ENCODE peak calls at places on chromosomes 6 and 20, in seven cellular contexts. L, E, D, M, Q, A and V are unnamed samples. For H3K4me1, the result is how much of the 10 kb centered on the place peaks cover.

GRCh38 chr6:137111296-137112066 is 62.0 kb downstream of the IL22RA2 start:
- DNase-seq in L (no peak), E (no peak), D (no peak), M (no peak), Q (no peak), A (no peak), V (no peak)

GRCh38 chr6:165671222-165671715 is 8.2 kb upstream of the PDE10A start:
- DNase-seq in L (no peak), E (no peak), D (no peak), M (no peak), Q (no peak), A (no peak), V (no peak)

GRCh38 chr6:6890400-6890858 is 217.3 kb upstream of the RREB1 start:
- DNase-seq in L (peak), E (no peak), D (no peak), M (no peak), Q (no peak), A (peak), V (no peak)

GRCh38 chr20:40305303-40305702 is 383.7 kb downstream of the MAFB start:
- DNase-seq in L (no peak), E (no peak), D (no peak), M (no peak), Q (no peak), A (peak), V (no peak)

GRCh38 chr6:150967910-150968309 is 102.4 kb downstream of the MTHFD1L start:
- DNase-seq in L (no peak), E (no peak), D (no peak), M (no peak), Q (no peak), A (peak), V (no peak)

GRCh38 chr20:33668087-33668790 is 1.5 kb downstream of the ACTL10 start:
- DNase-seq in L (peak), E (no peak), D (peak), M (peak), Q (no peak), A (peak), V (peak)

GRCh38 chr6:14396826-14397517 is 279.4 kb downstream of the CD83 start:
- DNase-seq in L (no peak), E (no peak), D (no peak), M (no peak), Q (no peak), A (peak), V (no peak)

GRCh38 chr6:111573118-111573883 is 32.4 kb downstream of the TRAF3IP2 start:
- DNase-seq in L (no peak), E (no peak), D (peak), M (no peak), Q (no peak), A (no peak), V (no peak)

GRCh38 chr6:101386982-101387381 is 6.5 kb upstream of the GRIK2 start:
- DNase-seq in L (no peak), E (no peak), D (no peak), M (no peak), Q (no peak), A (peak), V (no peak)

GRCh38 chr6:37033255-37033654 is 27.8 kb downstream of the FGD2 start:
- DNase-seq in L (no peak), E (no peak), D (no peak), M (no peak), Q (no peak), A (no peak), V (no peak)

GRCh38 chr6:147075326-147075840 is 128.8 kb upstream of the STXBP5 start:
- DNase-seq in L (no peak), E (no peak), D (no peak), M (no peak), Q (no peak), A (no peak), V (no peak)

GRCh38 chr6:13248053-13248452 is 80.3 kb downstream of the TBC1D7 start:
- DNase-seq in L (no peak), E (no peak), D (no peak), M (no peak), Q (no peak), A (peak), V (no peak)

GRCh38 chr20:24678351-24679106 is 209.1 kb downstream of the SYNDIG1 start:
- DNase-seq in L (no peak), E (no peak), D (no peak), M (no peak), Q (no peak), A (no peak), V (no peak)

GRCh38 chr6:168004023-168004422 is 6.6 kb downstream of the KIF25 start:
- DNase-seq in L (no peak), E (no peak), D (no peak), M (no peak), Q (no peak), A (no peak), V (no peak)

GRCh38 chr6:132067286-132067685 is 116.1 kb upstream of the CCN2 start:
- DNase-seq in L (no peak), E (no peak), D (no peak), M (no peak), Q (no peak), A (no peak), V (no peak)

GRCh38 chr6:19157496-19157895 is 679.7 kb upstream of the ID4 start:
- DNase-seq in L (no peak), E (no peak), D (no peak), M (no peak), Q (no peak), A (no peak), V (no peak)

GRCh38 chr20:55174172-55174571 is 698.8 kb downstream of the DOK5 start:
- DNase-seq in L (no peak), E (no peak), D (no peak), M (no peak), Q (no peak), A (no peak), V (no peak)

GRCh38 chr20:63156221-63156671 is 59.7 kb downstream of the YTHDF1 start:
- DNase-seq in L (no peak), E (no peak), D (no peak), M (no peak), Q (no peak), A (no peak), V (no peak)

GRCh38 chr6:45606831-45607400 is 229.2 kb upstream of the SUPT3H start:
- DNase-seq in L (no peak), E (no peak), D (no peak), M (no peak), Q (no peak), A (no peak), V (no peak)

GRCh38 chr20:50588034-50588736 is 78.0 kb downstream of the PTPN1 start:
- DNase-seq in L (peak), E (peak), D (peak), M (peak), Q (peak), A (peak), V (peak)

GRCh38 chr6:129644567-129645015 is 65.4 kb downstream of the ARHGAP18 start:
- DNase-seq in L (no peak), E (peak), D (no peak), M (no peak), Q (no peak), A (no peak), V (no peak)

DNA sequence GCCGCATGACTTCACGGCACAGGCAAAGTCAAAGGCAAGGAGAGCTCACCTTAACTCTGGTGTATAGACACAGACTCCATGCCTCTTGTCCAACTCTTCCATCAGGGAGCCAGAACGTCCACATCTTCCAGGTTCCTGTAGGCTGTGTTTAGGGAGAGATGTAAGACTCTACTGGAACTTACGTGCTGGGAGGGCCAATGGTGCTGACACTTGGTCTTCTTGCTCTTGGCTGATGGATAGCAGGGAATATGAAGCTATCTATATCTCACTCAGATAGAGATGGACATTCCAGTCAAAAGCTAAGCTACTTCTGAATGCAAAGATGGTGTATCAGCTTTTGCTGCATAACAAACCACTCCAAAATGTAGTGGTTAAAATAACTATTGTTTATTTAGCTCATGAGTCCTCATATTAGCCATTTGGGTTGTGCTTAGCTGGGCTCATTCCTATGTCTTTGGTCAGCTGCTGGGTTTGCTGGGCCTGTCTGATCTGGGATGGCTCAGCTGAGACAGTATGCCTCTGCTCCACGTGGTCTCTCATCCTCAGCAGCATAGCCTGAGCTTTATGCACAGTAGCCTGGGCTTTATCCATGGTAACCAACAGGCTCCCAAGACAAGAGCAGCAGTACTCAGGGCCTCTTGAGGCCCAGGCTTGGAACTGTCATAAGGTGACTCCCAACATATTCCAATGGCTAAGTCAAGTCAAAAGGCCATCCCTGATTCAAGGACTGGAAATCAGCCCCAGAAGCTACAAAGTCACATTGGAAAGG is 111.6 kb downstream of the SNX5 start:
- DNase-seq in L (no peak), E (no peak), D (no peak), M (no peak), Q (no peak), A (no peak), V (no peak)
- H3K27ac ChIP-seq in L (no peak), E (no peak), D (no peak), M (no peak), Q (no peak), A (no peak), V (no peak)

GRCh38 chr6:11553824-11554223 is 16.3 kb downstream of the TMEM170B start:
- DNase-seq in L (no peak), E (no peak), D (no peak), M (no peak), Q (no peak), A (no peak), V (no peak)
- H3K4me1 ChIP-seq in L (under half), E (under half), D (under half), M (under half), Q (under half), A (under half), V (under half)

GRCh38 chr6:160086754-160087153 is 34.9 kb upstream of the SLC22A1 start:
- DNase-seq in L (no peak), E (no peak), D (no peak), M (no peak), Q (no peak), A (no peak), V (no peak)

GRCh38 chr6:160088774-160089533 is 32.7 kb upstream of the SLC22A1 start:
- DNase-seq in L (no peak), E (no peak), D (no peak), M (no peak), Q (no peak), A (no peak), V (no peak)

GRCh38 chr6:160092602-160093001 is 29.0 kb upstream of the SLC22A1 start:
- DNase-seq in L (no peak), E (no peak), D (no peak), M (no peak), Q (no peak), A (no peak), V (no peak)

GRCh38 chr6:160088069-160088773 is 33.4 kb upstream of the SLC22A1 start:
- DNase-seq in L (peak), E (peak), D (peak), M (peak), Q (peak), A (peak), V (no peak)

DNA sequence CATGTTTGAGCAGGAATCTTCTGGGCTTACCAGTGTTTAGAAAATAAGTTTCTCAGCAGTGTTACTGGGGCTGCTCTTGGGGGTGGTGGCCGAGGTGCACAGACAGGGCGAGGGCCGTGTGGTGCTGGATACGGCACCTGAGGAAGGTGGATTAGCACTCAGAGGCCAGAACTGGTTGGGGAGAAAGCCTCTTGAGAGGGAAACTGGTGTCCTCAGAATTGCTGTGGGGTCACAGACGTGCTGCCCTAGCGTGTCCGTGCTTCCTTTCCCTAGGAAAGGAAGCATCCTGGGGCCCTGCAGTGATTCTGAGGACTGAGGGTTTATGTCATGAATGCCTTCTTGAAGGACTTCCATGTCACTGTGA is 32.1 kb upstream of the SLC22A1 start:
- DNase-seq in L (no peak), E (no peak), D (no peak), M (no peak), Q (no peak), A (no peak), V (no peak)
- H3K4me3 ChIP-seq in L (no peak), E (no peak), D (no peak), M (no peak), Q (no peak), A (no peak), V (no peak)

DNA sequence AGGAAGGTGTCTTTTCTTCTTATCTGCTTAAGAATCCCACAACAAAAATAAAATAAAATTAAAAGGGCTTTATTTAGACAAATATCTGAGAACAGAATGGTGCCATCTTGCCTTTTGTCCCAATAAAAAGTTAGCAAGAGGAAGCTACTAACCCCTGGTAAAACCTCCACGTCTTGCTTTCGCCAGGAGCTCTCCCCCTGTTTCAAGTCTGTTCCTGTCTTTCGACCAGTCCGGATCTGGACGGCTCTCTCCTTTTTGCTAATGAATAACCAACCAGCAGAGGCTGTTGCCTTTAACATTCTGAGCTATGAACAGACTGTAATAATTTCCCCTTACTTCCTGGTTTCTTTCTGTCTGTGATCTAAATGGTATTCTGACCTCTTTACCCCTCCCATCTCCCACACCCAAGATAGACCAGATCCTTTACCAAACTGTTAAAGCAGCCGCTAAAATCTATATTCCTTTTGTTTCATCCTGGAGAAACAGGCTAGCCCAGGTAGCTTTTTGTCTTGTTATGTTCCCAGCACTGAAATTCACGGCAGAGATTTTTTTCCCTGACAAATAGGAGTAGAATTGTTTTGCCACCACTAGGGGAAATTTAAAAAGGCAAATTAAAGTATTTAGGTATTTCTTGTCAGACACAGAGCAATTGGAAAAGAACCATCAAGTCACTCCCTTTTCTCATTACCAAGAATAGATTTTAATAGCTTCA is at the start of gene FRK:
- DNase-seq in L (peak), E (peak), D (no peak), M (peak), Q (no peak), A (no peak), V (no peak)
- H3K27ac ChIP-seq in L (peak), E (peak), D (peak), M (peak), Q (no peak), A (no peak), V (no peak)

DNA sequence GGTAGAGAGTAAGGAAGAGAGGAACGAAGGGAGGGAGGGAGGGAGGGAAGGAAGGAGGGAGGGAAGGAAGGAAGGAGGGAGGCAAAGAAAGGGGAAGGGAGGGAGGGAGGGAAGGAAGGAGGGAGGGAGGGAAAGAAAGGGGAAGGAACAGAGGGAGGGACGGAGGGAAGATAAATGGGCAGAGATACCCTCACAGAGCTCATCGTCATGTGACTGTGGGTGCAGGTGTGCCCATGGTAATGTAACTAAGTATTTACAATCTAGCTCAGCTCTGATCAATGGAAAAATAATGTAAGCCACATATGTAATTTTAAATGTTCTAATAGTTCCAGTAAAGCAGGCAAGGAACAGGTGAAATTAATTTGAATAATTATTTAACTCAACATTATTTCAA is 54.7 kb upstream of the FAM83D start:
- DNase-seq in L (no peak), E (no peak), D (no peak), M (no peak), Q (no peak), A (no peak), V (no peak)
- H3K4me1 ChIP-seq in L (under half), E (under half), D (under half), M (under half), Q (under half), A (under half), V (half or more)

DNA sequence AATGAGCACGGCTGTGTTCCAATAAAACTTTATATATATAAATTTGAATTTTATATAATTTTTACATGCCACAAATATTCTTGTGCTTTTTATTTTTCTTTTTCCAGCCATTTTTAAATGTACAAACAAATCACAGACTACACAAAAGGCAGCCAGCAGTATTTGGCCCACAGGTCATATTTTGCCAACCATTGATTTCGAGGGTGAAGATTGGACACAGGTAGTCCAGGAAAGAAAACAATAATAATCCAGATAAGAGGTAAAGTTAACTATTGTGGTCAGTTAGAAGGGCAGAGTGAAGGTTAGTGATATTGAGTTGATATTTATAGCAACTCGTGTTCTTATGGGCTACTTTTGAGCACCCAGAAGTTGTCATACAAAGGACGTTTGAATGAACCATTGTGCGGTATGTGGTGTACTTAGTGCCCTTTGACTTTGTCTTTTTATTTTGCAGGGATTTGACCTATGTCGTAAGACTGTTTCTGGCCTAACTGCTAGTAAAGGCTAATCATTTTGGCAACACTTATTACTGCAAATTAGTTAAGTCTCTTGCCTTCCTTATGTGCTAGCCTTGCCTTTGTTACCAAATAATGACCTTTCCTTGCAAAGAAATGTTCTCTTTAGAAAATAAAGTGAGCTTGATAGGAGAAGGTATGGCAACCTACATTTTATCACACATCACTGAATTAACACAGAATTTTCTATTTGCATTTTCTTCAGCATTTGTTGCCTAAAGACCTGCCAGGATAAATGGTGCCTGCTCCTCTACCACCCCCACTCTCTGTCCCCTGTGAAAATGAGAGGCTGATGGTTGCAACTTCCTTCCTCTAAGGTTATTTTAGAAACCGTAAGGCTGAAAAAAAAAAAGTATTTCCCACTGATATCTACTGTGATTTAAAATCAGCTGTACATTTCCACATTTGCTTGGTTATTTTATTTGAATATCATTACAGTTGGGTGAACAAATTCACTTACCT is 493.9 kb upstream of the SOX4 start:
- DNase-seq in L (no peak), E (no peak), D (no peak), M (no peak), Q (no peak), A (no peak), V (no peak)
- H3K4me3 ChIP-seq in L (no peak), E (no peak), D (no peak), M (no peak), Q (no peak), A (no peak), V (no peak)

DNA sequence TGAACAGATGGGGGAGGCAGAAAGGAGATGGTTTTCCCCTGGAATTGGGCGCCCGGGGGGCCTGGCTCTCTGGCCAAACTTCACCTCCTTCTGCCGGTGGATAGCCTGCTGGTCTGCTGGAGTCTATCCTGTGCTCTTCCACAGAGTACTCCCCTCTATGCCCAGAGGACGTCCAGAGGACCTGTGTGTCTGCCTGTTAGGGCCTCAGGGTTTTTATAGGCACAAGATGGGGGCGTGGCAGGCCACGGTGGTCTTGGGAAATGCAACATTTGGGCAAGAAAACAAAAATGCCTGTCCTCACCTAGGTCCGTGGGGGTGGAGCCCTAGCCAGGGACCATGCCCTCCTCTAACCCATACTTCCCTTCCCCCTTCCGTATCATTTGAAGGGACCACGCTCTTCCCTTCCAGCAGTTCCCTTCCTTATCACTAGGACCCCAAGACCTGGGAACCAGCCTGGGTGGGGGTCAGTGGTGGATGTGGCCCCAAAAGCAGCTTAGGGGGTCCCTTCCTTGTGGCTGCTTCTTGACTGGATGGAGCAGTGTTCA is 53.6 kb upstream of the ZNF337 start:
- DNase-seq in L (no peak), E (no peak), D (no peak), M (no peak), Q (peak), A (no peak), V (no peak)
- H3K27ac ChIP-seq in L (no peak), E (no peak), D (no peak), M (peak), Q (no peak), A (no peak), V (no peak)

DNA sequence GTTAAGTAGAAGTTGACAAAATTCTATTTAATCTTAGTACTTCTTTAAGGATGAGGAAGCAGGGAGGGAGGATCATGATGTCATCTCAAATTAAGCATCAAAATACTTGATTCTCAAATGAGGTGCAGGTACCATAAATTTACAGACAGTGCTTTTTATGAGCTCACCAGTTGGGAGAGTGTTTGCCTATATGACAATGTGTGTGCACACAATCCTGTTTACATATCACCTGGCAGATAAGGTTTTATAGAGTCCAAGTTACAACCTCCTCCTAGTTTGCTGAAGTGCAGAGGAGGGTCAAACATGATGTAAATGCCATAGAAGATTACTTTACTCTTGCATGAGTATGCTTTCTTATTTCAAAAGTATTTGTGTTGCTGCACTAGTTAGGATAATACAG is 6.4 kb downstream of the ATXN1 start:
- DNase-seq in L (no peak), E (no peak), D (no peak), M (no peak), Q (no peak), A (no peak), V (no peak)
- H3K4me1 ChIP-seq in L (half or more), E (under half), D (under half), M (half or more), Q (under half), A (under half), V (under half)